ENCODE peak calls at places on chromosome 1, in six cellular contexts. L is IMR-90, X is adrenal gland, P is A549, D is breast epithelium, Q is upper lobe of left lung. F is an unnamed sample. For H3K4me1, the result is how much of the 10 kb centered on the place peaks cover.

GRCh38 chr1:56644941-56645662 is at the start of gene PRKAA2:
- DNase-seq in D (peak), Q (no peak), L (peak), X (peak), P (peak), F (peak)

GRCh38 chr1:31010081-31010989 is 55.2 kb downstream of the PUM1 start:
- DNase-seq in Q (no peak), D (no peak), X (no peak), P (no peak), L (peak), F (no peak)

GRCh38 chr1:201672685-201673084 is 133.8 kb downstream of the NAV1 start:
- DNase-seq in X (no peak), L (no peak), D (no peak), P (no peak), Q (no peak), F (no peak)

GRCh38 chr1:109636201-109636952 is 16.7 kb downstream of the AMPD2 start:
- DNase-seq in L (peak), D (no peak), P (no peak), X (no peak), Q (no peak), F (no peak)

GRCh38 chr1:210207597-210208450 is 24.8 kb upstream of the SERTAD4 start:
- DNase-seq in Q (no peak), P (no peak), L (no peak), D (no peak), X (no peak), F (no peak)

GRCh38 chr1:210899676-210900075 is 234.3 kb downstream of the KCNH1 start:
- DNase-seq in X (no peak), P (no peak), Q (no peak), L (no peak), D (no peak), F (no peak)

GRCh38 chr1:212853658-212854057 is 4.4 kb upstream of the FLVCR1 start:
- DNase-seq in X (no peak), L (no peak), Q (no peak), P (peak), D (no peak), F (no peak)

GRCh38 chr1:194813109-194813508 is 1626.7 kb upstream of the B3GALT2 start:
- DNase-seq in X (no peak), P (no peak), D (no peak), L (no peak), Q (no peak), F (no peak)

GRCh38 chr1:23989249-23989648 is 9.1 kb upstream of the SRSF10 start:
- DNase-seq in X (no peak), P (no peak), Q (no peak), L (no peak), D (no peak), F (no peak)

DNA sequence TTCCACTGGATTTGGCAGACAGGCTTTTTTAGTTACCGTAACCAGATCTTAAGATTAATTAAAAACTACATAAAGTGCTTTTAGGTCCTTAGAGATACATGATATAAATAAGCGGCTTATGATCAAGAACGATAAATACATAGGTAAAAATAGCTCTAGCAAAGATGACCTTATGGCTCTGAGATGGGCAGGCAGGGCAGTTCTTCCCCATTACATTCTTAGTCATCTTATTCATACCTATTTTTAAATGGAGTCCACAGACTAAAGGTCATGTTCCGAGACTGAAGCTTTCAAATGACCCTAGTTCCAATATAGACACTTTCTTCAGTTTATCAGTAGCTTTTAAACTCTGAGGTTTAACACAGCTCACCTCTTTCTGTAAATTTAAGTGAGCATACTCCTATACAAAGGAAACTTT is 4.3 kb downstream of the MCL1 start:
- DNase-seq in X (no peak), D (no peak), P (no peak), Q (no peak), L (no peak), F (no peak)
- H3K4me1 ChIP-seq in X (half or more), D (under half), P (half or more), Q (half or more), L (under half), F (half or more)

GRCh38 chr1:15180945-15181523 is 27.5 kb downstream of the TMEM51 start:
- DNase-seq in P (no peak), D (no peak), Q (no peak), X (no peak), L (no peak), F (no peak)

GRCh38 chr1:15181564-15181963 is 28.0 kb downstream of the TMEM51 start:
- DNase-seq in L (no peak), Q (no peak), D (no peak), X (no peak), P (no peak), F (peak)

GRCh38 chr1:15178571-15179484 is 25.3 kb downstream of the TMEM51 start:
- DNase-seq in L (peak), Q (no peak), P (no peak), X (peak), D (no peak), F (peak)

GRCh38 chr1:15179485-15179883 is 25.9 kb downstream of the TMEM51 start:
- DNase-seq in Q (no peak), D (no peak), P (no peak), L (no peak), X (no peak), F (no peak)

DNA sequence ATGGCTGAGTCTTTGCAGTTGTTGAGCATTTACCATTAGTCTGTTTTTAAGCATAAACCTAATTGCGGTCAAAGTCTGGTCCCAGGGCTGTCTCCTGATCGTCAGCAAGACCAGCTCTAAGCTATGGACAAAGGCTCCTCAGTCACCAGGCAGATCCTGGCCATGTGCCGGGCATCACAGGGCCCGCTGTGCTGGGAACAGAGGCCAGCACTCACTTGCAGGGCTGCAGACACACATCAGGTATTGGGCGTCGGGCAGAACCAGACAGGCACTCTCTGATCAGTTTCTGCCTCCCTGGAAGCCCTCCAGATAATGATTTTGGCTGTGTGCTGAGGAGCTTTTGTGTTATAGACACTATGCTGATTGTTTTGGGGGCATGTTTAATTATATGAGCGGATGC is 26.6 kb downstream of the TMEM51 start:
- DNase-seq in P (no peak), X (no peak), Q (no peak), L (no peak), D (no peak), F (peak)
- H3K27ac ChIP-seq in P (peak), X (no peak), Q (no peak), L (peak), D (no peak), F (peak)

GRCh38 chr1:205676597-205676996 is 3.7 kb downstream of the SLC45A3 start:
- DNase-seq in D (no peak), P (no peak), X (no peak), Q (no peak), L (no peak), F (no peak)

GRCh38 chr1:205680073-205680851 is at the start of gene SLC45A3:
- DNase-seq in Q (no peak), X (no peak), L (no peak), P (peak), D (no peak), F (peak)

GRCh38 chr1:205676002-205676401 is 4.3 kb downstream of the SLC45A3 start:
- DNase-seq in D (no peak), X (no peak), L (no peak), Q (no peak), P (no peak), F (no peak)

GRCh38 chr1:205677152-205677551 is 3.2 kb downstream of the SLC45A3 start:
- DNase-seq in D (no peak), Q (no peak), P (no peak), L (no peak), X (no peak), F (no peak)

DNA sequence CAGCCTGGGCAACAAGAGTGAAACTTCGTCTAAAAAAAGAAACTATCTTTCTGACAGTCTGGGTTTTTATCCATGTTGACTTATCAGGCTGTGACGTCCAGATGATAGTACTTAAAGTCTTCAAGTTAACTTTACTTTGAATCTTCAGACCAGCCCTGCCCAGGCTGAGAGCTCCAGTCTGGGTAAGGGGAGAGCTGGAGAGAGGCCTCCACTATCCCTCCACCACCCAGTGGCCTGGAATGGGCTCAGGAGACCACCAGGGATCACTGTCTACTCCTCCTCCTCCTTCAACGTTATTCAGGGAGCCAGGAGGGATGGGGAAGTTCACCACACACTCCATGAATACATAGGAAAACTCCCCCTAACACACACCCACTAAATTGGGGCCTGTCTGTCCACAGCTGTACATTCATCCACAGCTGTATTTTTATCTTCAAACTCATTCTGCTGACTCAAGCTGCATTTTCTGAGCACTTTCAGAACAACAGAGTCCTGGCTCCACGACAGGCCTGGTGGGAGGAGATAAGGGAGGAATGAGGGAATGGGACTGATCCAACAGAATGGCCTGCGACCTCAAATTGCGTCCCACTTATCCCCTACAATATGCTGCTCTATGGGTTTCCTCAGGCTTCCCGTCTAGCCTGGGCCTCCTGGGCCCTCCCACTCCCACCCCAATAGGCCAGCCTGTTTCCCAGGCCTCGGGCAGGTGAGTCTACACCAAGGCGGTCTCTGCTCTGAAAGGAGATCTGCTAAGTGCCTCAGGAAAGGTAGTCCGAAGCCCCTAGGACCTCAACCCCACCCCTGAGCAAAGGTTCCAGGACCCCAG is 1.8 kb downstream of the SLC45A3 start:
- DNase-seq in P (no peak), X (peak), L (peak), Q (no peak), D (no peak), F (no peak)
- TF ChIP-seq POLR2A in P (no peak), X (no peak), L (no peak), Q (no peak), D (no peak), F (no peak)

GRCh38 chr1:225451340-225451739 is 23.5 kb upstream of the LBR start:
- DNase-seq in P (no peak), Q (no peak), D (no peak), L (no peak), X (peak), F (no peak)
- H3K4me1 ChIP-seq in P (under half), Q (under half), D (under half), L (under half), X (under half), F (under half)

GRCh38 chr1:173280899-173281660 is 73.9 kb upstream of the TNFSF4 start:
- DNase-seq in D (no peak), Q (no peak), L (peak), P (no peak), X (no peak), F (no peak)

GRCh38 chr1:173275496-173275895 is 68.4 kb upstream of the TNFSF4 start:
- DNase-seq in D (no peak), L (no peak), X (no peak), Q (no peak), P (no peak), F (no peak)

GRCh38 chr1:173276922-173277800 is 70.0 kb upstream of the TNFSF4 start:
- DNase-seq in L (no peak), P (no peak), D (no peak), X (no peak), Q (no peak), F (no peak)
- H3K27ac ChIP-seq in L (no peak), P (no peak), D (no peak), X (no peak), Q (no peak), F (no peak)

GRCh38 chr1:235866207-235866912 is at the start of gene LYST:
- DNase-seq in L (peak), Q (peak), D (no peak), X (peak), P (peak), F (peak)
- TF ChIP-seq POLR2A in L (no peak), Q (no peak), D (no peak), X (no peak), P (no peak), F (peak)

GRCh38 chr1:205733438-205734175 is 16.4 kb downstream of the NUCKS1 start:
- DNase-seq in D (no peak), X (no peak), P (no peak), L (no peak), Q (no peak), F (no peak)
- H3K4me1 ChIP-seq in D (under half), X (under half), P (under half), L (under half), Q (under half), F (under half)

GRCh38 chr1:7743346-7743745 is 27.8 kb upstream of the VAMP3 start:
- DNase-seq in Q (no peak), X (no peak), D (no peak), P (no peak), L (no peak), F (no peak)
- H3K27ac ChIP-seq in Q (no peak), X (no peak), D (no peak), P (no peak), L (no peak), F (no peak)

DNA sequence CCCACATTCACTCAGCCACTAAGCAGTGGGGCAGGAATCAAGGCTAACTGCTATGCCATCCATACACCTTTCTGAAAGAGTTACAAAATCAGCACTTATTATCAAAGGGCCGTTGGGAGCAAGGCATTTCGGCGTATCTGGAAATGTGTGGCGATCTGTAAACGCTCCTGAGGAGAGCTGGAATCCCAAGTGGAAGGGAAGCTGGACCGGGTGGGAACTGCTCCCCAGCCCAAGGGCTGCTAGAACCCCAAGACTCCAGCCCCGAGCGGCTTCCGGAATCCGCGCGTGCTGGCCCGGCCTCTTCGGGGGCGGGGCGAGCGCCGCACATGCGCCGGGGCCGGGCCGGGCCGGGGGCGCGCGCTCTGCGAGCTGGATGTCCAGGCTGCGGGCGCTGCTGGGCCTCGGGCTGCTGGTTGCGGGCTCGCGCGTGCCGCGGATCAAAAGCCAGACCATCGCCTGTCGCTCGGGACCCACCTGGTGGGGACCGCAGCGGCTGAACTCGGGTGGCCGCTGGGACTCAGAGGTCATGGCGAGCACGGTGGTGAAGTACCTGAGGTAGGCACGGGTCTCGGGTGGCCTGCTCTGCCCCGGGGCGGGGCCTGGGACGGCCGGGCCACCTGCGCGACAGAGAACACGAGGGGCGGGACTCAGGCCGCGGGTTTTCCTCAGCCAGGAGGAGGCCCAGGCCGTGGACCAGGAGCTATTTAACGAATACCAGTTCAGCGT is at the start of gene NAXE:
- DNase-seq in X (peak), D (peak), L (peak), Q (peak), P (peak), F (peak)
- TF ChIP-seq POLR2A in X (peak), D (no peak), L (peak), Q (peak), P (peak), F (peak)

F was measured in body of pancreas.